ENCODE peak calls at places on chromosomes 6 and 20, in five cellular contexts. K is heart right ventricle; J is A549; M is CD8-positive, alpha-beta memory T cell; Z is GM23248. T is an unnamed sample. For H3K4me1, the result is how much of the 10 kb centered on the place peaks cover.

GRCh38 chr6:126040826-126041225 is 54.5 kb downstream of the TRMT11 start:
- DNase-seq in K (no peak), J (peak), Z (peak), M (no peak), T (no peak)

GRCh38 chr6:170096803-170097504 is 193.9 kb downstream of the DLL1 start:
- DNase-seq in Z (no peak), J (no peak), M (no peak), K (no peak), T (no peak)

GRCh38 chr20:64103871-64104666 is 3.3 kb downstream of the NPBWR2 start:
- DNase-seq in M (no peak), J (no peak), Z (no peak), K (no peak), T (no peak)

GRCh38 chr6:49606696-49607390 is 29.8 kb downstream of the RHAG start:
- DNase-seq in K (no peak), Z (peak), M (no peak), J (peak), T (peak)

GRCh38 chr6:5778317-5778857 is 228.3 kb downstream of the NRN1 start:
- DNase-seq in Z (no peak), J (no peak), M (no peak), K (no peak), T (no peak)

GRCh38 chr6:83292900-83293843 is 100.0 kb downstream of the RWDD2A start:
- DNase-seq in Z (no peak), K (no peak), J (no peak), M (no peak), T (no peak)

GRCh38 chr6:154933181-154933827 is 61.8 kb upstream of the TIAM2 start:
- DNase-seq in K (no peak), M (no peak), J (no peak), Z (no peak), T (no peak)

GRCh38 chr6:149059557-149059956 is 258.0 kb upstream of the TAB2 start:
- DNase-seq in J (no peak), Z (no peak), K (no peak), M (no peak), T (no peak)

GRCh38 chr20:23727016-23727415 is 23.7 kb downstream of the CST1 start:
- DNase-seq in J (no peak), M (no peak), K (no peak), Z (no peak), T (no peak)

GRCh38 chr6:144753023-144753705 is 468.0 kb downstream of the UTRN start:
- DNase-seq in M (no peak), K (no peak), J (no peak), Z (no peak), T (no peak)

GRCh38 chr6:131372535-131372934 is 200.5 kb upstream of the ARG1 start:
- DNase-seq in J (no peak), K (no peak), Z (peak), M (no peak), T (no peak)

GRCh38 chr6:56524891-56525703 is 117.6 kb downstream of the DST start:
- DNase-seq in Z (peak), J (no peak), M (no peak), K (no peak), T (no peak)

GRCh38 chr6:36272234-36272633 is 2.4 kb downstream of the PNPLA1 start:
- DNase-seq in J (no peak), M (no peak), K (no peak), Z (no peak), T (no peak)

GRCh38 chr6:33710296-33711121 is 991 bp downstream of the UQCC2 start:
- DNase-seq in M (no peak), J (no peak), Z (peak), K (no peak), T (no peak)

GRCh38 chr6:1767481-1768246 is 157.9 kb downstream of the FOXC1 start:
- DNase-seq in Z (peak), M (no peak), J (no peak), K (no peak), T (no peak)

GRCh38 chr6:169812257-169812644 is 60.8 kb downstream of the ERMARD start:
- DNase-seq in Z (no peak), J (no peak), K (no peak), M (no peak), T (no peak)

GRCh38 chr20:25282034-25282781 is 34.3 kb downstream of the PYGB start:
- DNase-seq in K (no peak), Z (no peak), J (no peak), M (no peak), T (no peak)

GRCh38 chr20:63255911-63256704 is 1.8 kb upstream of the NKAIN4 start:
- DNase-seq in Z (no peak), J (no peak), M (no peak), K (no peak), T (no peak)

GRCh38 chr6:150139533-150139932 is 3.3 kb upstream of the PPP1R14C start:
- DNase-seq in Z (no peak), M (no peak), K (no peak), J (no peak), T (no peak)

GRCh38 chr6:89951574-89952360 is 57.5 kb downstream of the GJA10 start:
- DNase-seq in K (no peak), Z (no peak), J (no peak), M (no peak), T (no peak)

GRCh38 chr6:145091102-145091826 is 644.1 kb downstream of the EPM2A start:
- DNase-seq in K (no peak), Z (no peak), M (no peak), J (no peak), T (no peak)

GRCh38 chr6:34232901-34233300 is 3.8 kb upstream of the HMGA1 start:
- DNase-seq in Z (peak), M (no peak), K (no peak), J (no peak), T (no peak)

GRCh38 chr20:32125511-32125910 is 16.0 kb downstream of the TM9SF4 start:
- DNase-seq in K (no peak), M (no peak), Z (no peak), J (no peak), T (no peak)

GRCh38 chr6:51019785-51020184 is 201.1 kb downstream of the TFAP2B start:
- DNase-seq in J (no peak), M (no peak), K (no peak), Z (no peak), T (no peak)

GRCh38 chr6:17491416-17492142 is 98.2 kb downstream of the CAP2 start:
- DNase-seq in M (no peak), Z (no peak), J (no peak), K (no peak), T (no peak)

GRCh38 chr6:17493286-17493685 is 99.9 kb downstream of the CAP2 start:
- DNase-seq in M (no peak), J (no peak), Z (peak), K (no peak), T (no peak)

GRCh38 chr6:17494177-17494576 is 100.8 kb downstream of the CAP2 start:
- DNase-seq in Z (no peak), M (no peak), J (no peak), K (no peak), T (no peak)

GRCh38 chr6:17492350-17492749 is 99.0 kb downstream of the CAP2 start:
- DNase-seq in K (no peak), M (no peak), Z (no peak), J (no peak), T (no peak)

GRCh38 chr6:17490724-17491123 is 97.3 kb downstream of the CAP2 start:
- DNase-seq in Z (no peak), M (no peak), J (no peak), K (no peak), T (no peak)
- H3K4me1 ChIP-seq in Z (under half), M (under half), J (under half), K (under half), T (under half)

GRCh38 chr6:156884306-156884705 is 107.1 kb downstream of the ARID1B start:
- DNase-seq in K (no peak), Z (no peak), J (no peak), M (no peak), T (no peak)

GRCh38 chr6:156880913-156881312 is 103.7 kb downstream of the ARID1B start:
- DNase-seq in M (no peak), J (no peak), Z (no peak), K (no peak), T (no peak)

GRCh38 chr6:156879235-156879995 is 102.2 kb downstream of the ARID1B start:
- DNase-seq in J (no peak), K (no peak), M (no peak), Z (no peak), T (no peak)

GRCh38 chr6:156883497-156884252 is 106.5 kb downstream of the ARID1B start:
- DNase-seq in K (no peak), J (no peak), M (no peak), Z (peak), T (peak)

DNA sequence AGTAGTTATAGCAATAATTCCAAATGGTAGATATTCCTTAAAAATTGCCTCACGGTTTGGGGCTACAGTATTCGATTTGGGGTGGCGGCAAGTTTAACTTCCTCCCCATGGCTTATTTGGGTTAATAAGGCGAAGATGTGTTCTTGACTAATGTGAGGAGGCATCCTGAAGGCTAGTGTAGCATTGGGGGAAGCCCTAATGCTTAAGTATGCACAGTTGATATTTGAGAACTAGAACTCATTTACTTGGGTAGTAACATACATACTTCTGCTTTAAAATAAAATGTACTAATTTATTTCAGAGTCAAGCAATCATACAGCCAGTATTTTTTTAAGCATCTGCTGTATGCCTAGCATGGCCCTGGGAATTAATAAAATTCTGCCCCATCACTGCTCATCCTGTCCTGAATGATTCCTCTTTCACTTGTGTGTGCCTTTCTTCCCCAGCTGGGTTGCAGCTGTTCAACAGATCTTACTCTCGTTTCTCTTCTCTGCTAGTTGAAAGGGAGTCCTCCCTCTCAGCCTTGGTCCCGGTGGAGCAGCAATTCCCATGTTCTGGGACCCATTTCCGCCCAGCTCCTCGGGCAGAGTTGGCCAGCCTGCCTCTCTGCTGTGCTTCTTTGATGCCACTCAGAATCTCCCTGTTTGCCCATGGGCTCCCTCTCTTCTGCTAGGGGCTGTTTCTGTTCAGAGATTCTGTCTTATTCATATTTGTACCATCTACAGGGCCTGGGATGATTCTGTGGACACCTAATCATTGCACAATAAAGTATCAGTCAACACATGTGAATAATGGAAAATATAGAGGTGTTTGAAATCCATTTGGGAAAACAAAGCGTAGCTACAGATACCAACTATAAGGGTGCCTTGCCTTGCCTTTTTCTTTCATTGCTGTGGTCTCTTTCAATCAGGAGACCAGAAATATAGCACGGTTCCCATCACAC is 104.8 kb downstream of the ARID1B start:
- DNase-seq in K (no peak), Z (no peak), M (no peak), J (no peak), T (no peak)
- H3K4me3 ChIP-seq in K (no peak), Z (no peak), M (no peak), J (no peak), T (no peak)

GRCh38 chr6:43833996-43834390 is 64.0 kb downstream of the VEGFA start:
- DNase-seq in M (no peak), J (no peak), Z (no peak), K (no peak), T (no peak)
- H3K4me1 ChIP-seq in M (under half), J (under half), Z (under half), K (under half), T (under half)

GRCh38 chr6:12582421-12583110 is 134.0 kb upstream of the PHACTR1 start:
- DNase-seq in K (no peak), Z (no peak), M (no peak), J (no peak), T (no peak)

GRCh38 chr6:12587096-12587495 is 129.5 kb upstream of the PHACTR1 start:
- DNase-seq in M (no peak), J (no peak), Z (no peak), K (no peak), T (no peak)

GRCh38 chr6:12584631-12585405 is 131.7 kb upstream of the PHACTR1 start:
- DNase-seq in K (no peak), M (no peak), J (no peak), Z (no peak), T (no peak)

GRCh38 chr6:12586696-12587095 is 129.9 kb upstream of the PHACTR1 start:
- DNase-seq in Z (no peak), J (no peak), M (no peak), K (no peak), T (no peak)

GRCh38 chr6:12585497-12585958 is 131.0 kb upstream of the PHACTR1 start:
- DNase-seq in Z (no peak), J (no peak), K (peak), M (no peak), T (no peak)
- H3K4me3 ChIP-seq in Z (no peak), J (no peak), K (peak), M (no peak), T (no peak)

T was measured in naive thymus-derived CD4-positive, alpha-beta T cell.